ENCODE peak calls at places on chromosomes 2 and 18, in ten cellular contexts. B, F, W, R, M, P, Q, L, O and T are unnamed samples.

GRCh38 chr2:102724553-102724952 is 37.3 kb upstream of the TMEM182 start:
- DNase-seq in B (no peak), F (no peak), W (no peak), R (no peak), M (no peak), P (no peak), Q (no peak), L (no peak), O (no peak), T (no peak)

GRCh38 chr18:2082676-2083075 is 488.6 kb downstream of the METTL4 start:
- DNase-seq in B (no peak), F (no peak), W (no peak), R (no peak), M (no peak), P (no peak), Q (no peak), L (no peak), O (no peak), T (no peak)

GRCh38 chr18:12531747-12532146 is 124.0 kb downstream of the PRELID3A start:
- DNase-seq in B (no peak), F (no peak), W (no peak), R (no peak), M (no peak), P (no peak), Q (no peak), L (no peak), O (no peak), T (no peak)

GRCh38 chr18:76351961-76352581 is 143.0 kb downstream of the ZNF516 start:
- DNase-seq in B (no peak), F (no peak), W (peak; percentile 57), R (no peak), M (no peak), P (no peak), Q (peak; percentile 69), L (no peak), O (no peak), T (peak; percentile 53)

GRCh38 chr18:2953935-2954641 is 58.9 kb downstream of the LPIN2 start:
- DNase-seq in B (no peak), F (no peak), W (no peak), R (no peak), M (no peak), P (no peak), Q (no peak), L (no peak), O (no peak), T (no peak)

GRCh38 chr18:6929370-6930102 is 188.1 kb downstream of the LAMA1 start:
- DNase-seq in B (no peak), F (no peak), W (no peak), R (no peak), M (no peak), P (no peak), Q (no peak), L (no peak), O (no peak), T (peak; percentile 92)

GRCh38 chr2:20660506-20660905 is 6.4 kb upstream of the GDF7 start:
- DNase-seq in B (no peak), F (no peak), W (no peak), R (no peak), M (no peak), P (no peak), Q (no peak), L (no peak), O (no peak), T (no peak)

GRCh38 chr2:128435576-128436497 is 117.2 kb upstream of the HS6ST1 start:
- DNase-seq in B (no peak), F (no peak), W (no peak), R (no peak), M (no peak), P (peak; percentile 4), Q (no peak), L (no peak), O (no peak), T (no peak)

GRCh38 chr2:112756207-112756606 is 8.2 kb downstream of the CKAP2L start:
- DNase-seq in B (no peak), F (no peak), W (no peak), R (no peak), M (no peak), P (no peak), Q (no peak), L (no peak), O (no peak), T (no peak)

GRCh38 chr2:70923378-70924015 is 12.2 kb upstream of the ATP6V1B1 start:
- DNase-seq in B (no peak), F (no peak), W (peak; percentile 46), R (no peak), M (no peak), P (peak; percentile 80), Q (no peak), L (no peak), O (no peak), T (no peak)

GRCh38 chr2:175690113-175690716 is 311.9 kb downstream of the LNPK start:
- DNase-seq in B (peak; percentile 27), F (peak; percentile 29), W (peak; percentile 28), R (peak; percentile 25), M (peak; percentile 79), P (peak; percentile 37), Q (peak; percentile 19), L (peak; percentile 38), O (peak; percentile 26), T (peak; percentile 50)

GRCh38 chr2:181859123-181859522 is 32.4 kb upstream of the ITPRID2 start:
- DNase-seq in B (no peak), F (no peak), W (no peak), R (no peak), M (no peak), P (no peak), Q (no peak), L (no peak), O (no peak), T (no peak)

GRCh38 chr18:49525981-49526380 is 35.9 kb upstream of the LIPG start:
- DNase-seq in B (no peak), F (no peak), W (no peak), R (no peak), M (no peak), P (no peak), Q (no peak), L (no peak), O (no peak), T (no peak)

GRCh38 chr18:13120967-13121586 is 97.5 kb upstream of the LDLRAD4 start:
- DNase-seq in B (no peak), F (no peak), W (no peak), R (no peak), M (peak; percentile 72), P (no peak), Q (no peak), L (no peak), O (no peak), T (no peak)

GRCh38 chr2:167596072-167596471 is 651.3 kb downstream of the STK39 start:
- DNase-seq in B (no peak), F (no peak), W (no peak), R (no peak), M (no peak), P (no peak), Q (no peak), L (no peak), O (no peak), T (no peak)

GRCh38 chr2:171811229-171811628 is 82.8 kb downstream of the SLC25A12 start:
- DNase-seq in B (peak; percentile 4), F (peak; percentile 16), W (no peak), R (no peak), M (peak; percentile 28), P (no peak), Q (no peak), L (peak; percentile 21), O (no peak), T (peak; percentile 63)

GRCh38 chr18:79064228-79064627 is 5.0 kb upstream of the ATP9B start:
- DNase-seq in B (no peak), F (no peak), W (no peak), R (no peak), M (no peak), P (peak; percentile 95), Q (no peak), L (no peak), O (no peak), T (no peak)

GRCh38 chr2:10841547-10842219 is 29.1 kb upstream of the PDIA6 start:
- DNase-seq in B (no peak), F (no peak), W (no peak), R (no peak), M (no peak), P (no peak), Q (no peak), L (no peak), O (no peak), T (no peak)

GRCh38 chr2:118310016-118310877 is 222.0 kb downstream of the INSIG2 start:
- DNase-seq in B (peak; percentile 78), F (peak; percentile 64), W (no peak), R (peak; percentile 65), M (peak; percentile 32), P (peak; percentile 9), Q (no peak), L (peak; percentile 74), O (no peak), T (no peak)

GRCh38 chr2:71801969-71802368 is 345.7 kb downstream of the CYP26B1 start:
- DNase-seq in B (no peak), F (no peak), W (peak; percentile 40), R (no peak), M (peak; percentile 66), P (peak; percentile 91), Q (no peak), L (no peak), O (no peak), T (no peak)

GRCh38 chr18:78979682-78980278 is at the start of gene SALL3:
- DNase-seq in B (no peak), F (no peak), W (peak; percentile 20), R (no peak), M (no peak), P (peak; percentile 80), Q (no peak), L (no peak), O (no peak), T (no peak)

GRCh38 chr2:120791961-120792295 is 56.3 kb downstream of the GLI2 start:
- DNase-seq in B (no peak), F (no peak), W (no peak), R (no peak), M (no peak), P (no peak), Q (peak; percentile 83), L (no peak), O (no peak), T (peak; percentile 86)

GRCh38 chr2:100919316-100919715 is 82.8 kb upstream of the RPL31 start:
- DNase-seq in B (no peak), F (peak; percentile 38), W (no peak), R (peak; percentile 12), M (no peak), P (no peak), Q (no peak), L (no peak), O (no peak), T (no peak)

GRCh38 chr2:95362486-95362885 is 40.0 kb upstream of the FAHD2A start:
- DNase-seq in B (no peak), F (no peak), W (no peak), R (no peak), M (no peak), P (no peak), Q (no peak), L (no peak), O (no peak), T (no peak)

GRCh38 chr2:114118088-114118487 is 228.2 kb downstream of the ACTR3 start:
- DNase-seq in B (no peak), F (no peak), W (no peak), R (no peak), M (no peak), P (no peak), Q (no peak), L (no peak), O (no peak), T (no peak)

GRCh38 chr2:2846379-2847130 is 515.5 kb upstream of the MYT1L start:
- DNase-seq in B (no peak), F (no peak), W (no peak), R (no peak), M (peak; percentile 39), P (peak; percentile 38), Q (no peak), L (no peak), O (no peak), T (peak; percentile 100)

GRCh38 chr2:8314063-8314462 is 367.8 kb upstream of the ID2 start:
- DNase-seq in B (no peak), F (no peak), W (no peak), R (no peak), M (no peak), P (no peak), Q (no peak), L (no peak), O (no peak), T (no peak)

GRCh38 chr2:100988630-100989417 is 13.3 kb upstream of the RPL31 start:
- DNase-seq in B (no peak), F (no peak), W (no peak), R (no peak), M (no peak), P (no peak), Q (no peak), L (no peak), O (no peak), T (no peak)